ENCODE peak calls at places on chromosomes 1 and 21, in six cellular contexts. U, W, R, C, A and Q are unnamed samples.

GRCh38 chr1:164635784-164636729 is 77.1 kb downstream of the PBX1 start:
- DNase-seq in U (no peak), W (no peak), R (no peak), C (no peak), A (no peak), Q (no peak)

GRCh38 chr1:58909162-58909560 is 125.3 kb upstream of the JUN start:
- DNase-seq in U (no peak), W (no peak), R (no peak), C (no peak), A (no peak), Q (peak; percentile 89)

GRCh38 chr1:157994704-157995540 is 1.5 kb downstream of the KIRREL1 start:
- DNase-seq in U (no peak), W (no peak), R (no peak), C (no peak), A (no peak), Q (peak; percentile 51)

GRCh38 chr1:174626031-174627020 is 178.6 kb downstream of the GPR52 start:
- DNase-seq in U (no peak), W (no peak), R (peak; percentile 16), C (no peak), A (no peak), Q (no peak)

GRCh38 chr1:207124389-207124788 is 20.4 kb downstream of the C4BPA start:
- DNase-seq in U (no peak), W (no peak), R (no peak), C (no peak), A (no peak), Q (no peak)

GRCh38 chr1:12518956-12519707 is 98.9 kb downstream of the DHRS3 start:
- DNase-seq in U (no peak), W (no peak), R (no peak), C (no peak), A (no peak), Q (peak; percentile 49)

GRCh38 chr1:246213036-246213435 is 294.0 kb downstream of the SMYD3 start:
- DNase-seq in U (no peak), W (no peak), R (no peak), C (no peak), A (no peak), Q (no peak)

GRCh38 chr1:36023098-36023769 is 60.7 kb upstream of the TEKT2 start:
- DNase-seq in U (no peak), W (peak; percentile 90), R (no peak), C (no peak), A (no peak), Q (no peak)

GRCh38 chr1:116125761-116126160 is 14.6 kb downstream of the MAB21L3 start:
- DNase-seq in U (no peak), W (no peak), R (no peak), C (no peak), A (no peak), Q (no peak)

GRCh38 chr21:46092026-46092764 is 5.7 kb upstream of the COL6A2 start:
- DNase-seq in U (no peak), W (no peak), R (no peak), C (no peak), A (no peak), Q (no peak)

GRCh38 chr1:150966011-150966410 is 8.6 kb downstream of the CERS2 start:
- DNase-seq in U (no peak), W (no peak), R (no peak), C (no peak), A (no peak), Q (no peak)

GRCh38 chr21:31554511-31555022 is 104.9 kb upstream of the SOD1 start:
- DNase-seq in U (no peak), W (peak; percentile 46), R (peak; percentile 39), C (no peak), A (no peak), Q (no peak)

GRCh38 chr1:55938376-55938850 is 641.0 kb downstream of the PLPP3 start:
- DNase-seq in U (no peak), W (no peak), R (no peak), C (no peak), A (no peak), Q (no peak)

GRCh38 chr1:202228484-202229122 is 35.0 kb downstream of the LGR6 start:
- DNase-seq in U (no peak), W (no peak), R (no peak), C (no peak), A (no peak), Q (no peak)

GRCh38 chr21:36096398-36097290 is 26.8 kb downstream of the CBR1 start:
- DNase-seq in U (no peak), W (no peak), R (no peak), C (no peak), A (no peak), Q (no peak)

GRCh38 chr1:18352640-18353245 is 128.0 kb upstream of the KLHDC7A start:
- DNase-seq in U (no peak), W (no peak), R (no peak), C (no peak), A (no peak), Q (no peak)

GRCh38 chr1:9195651-9196050 is 38.9 kb upstream of the H6PD start:
- DNase-seq in U (no peak), W (no peak), R (no peak), C (no peak), A (no peak), Q (no peak)

GRCh38 chr1:170857955-170858354 is 77.4 kb upstream of the MROH9 start:
- DNase-seq in U (no peak), W (no peak), R (no peak), C (no peak), A (no peak), Q (no peak)

GRCh38 chr1:30268923-30269666 is 454.3 kb downstream of the MATN1 start:
- DNase-seq in U (no peak), W (no peak), R (no peak), C (no peak), A (no peak), Q (no peak)

GRCh38 chr1:12544992-12545391 is 73.0 kb downstream of the DHRS3 start:
- DNase-seq in U (no peak), W (no peak), R (no peak), C (no peak), A (no peak), Q (peak; percentile 85)

GRCh38 chr1:159900755-159901335 is 880 bp upstream of the CFAP45 start:
- DNase-seq in U (no peak), W (no peak), R (no peak), C (no peak), A (no peak), Q (no peak)
- H2AFZ ChIP-seq in U (peak overlapping the region; percentile 88), W (no peak overlapping the region), R (no peak overlapping the region), C (no peak overlapping the region), A (no peak overlapping the region), Q (no peak overlapping the region)

GRCh38 chr1:162774007-162774406 is 16.5 kb upstream of the HSD17B7 start:
- DNase-seq in U (no peak), W (no peak), R (no peak), C (no peak), A (no peak), Q (no peak)

DNA sequence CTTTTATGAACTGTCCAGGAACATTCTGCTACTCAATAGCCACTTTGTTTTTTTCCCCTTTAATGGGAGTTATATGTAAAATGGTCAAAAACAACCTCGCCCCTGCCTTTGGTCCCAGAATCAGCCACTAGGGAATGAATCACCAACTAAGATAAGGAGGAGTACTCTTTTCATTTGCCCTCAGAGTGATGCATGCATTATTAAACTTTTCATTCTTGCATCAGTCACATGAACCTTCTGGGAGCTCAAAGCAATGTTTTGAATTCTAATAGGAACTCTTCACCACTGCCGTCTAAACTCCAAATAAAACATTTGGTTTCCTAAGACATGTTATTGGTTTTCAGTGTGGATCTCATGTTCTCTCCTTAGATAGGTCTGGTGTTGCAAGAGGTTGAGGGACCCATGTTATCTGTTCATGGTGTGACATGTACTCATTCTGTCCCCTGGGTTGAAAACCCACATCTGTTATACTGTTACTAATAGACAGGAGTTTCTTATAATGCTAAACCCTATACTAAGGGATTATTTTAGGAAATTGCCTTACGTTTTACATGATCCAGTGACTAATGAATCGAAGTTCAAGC is 17.8 kb upstream of the HSD17B7 start:
- DNase-seq in U (no peak), W (no peak), R (no peak), C (no peak), A (no peak), Q (no peak)
- TF ChIP-seq MAX in U (no peak), W (no peak), R (no peak), C (no peak), A (no peak), Q (no peak)

GRCh38 chr21:42025392-42026071 is 15.4 kb upstream of the ZBTB21 start:
- DNase-seq in U (no peak), W (no peak), R (no peak), C (no peak), A (no peak), Q (no peak)

GRCh38 chr21:42022906-42023305 is 12.7 kb upstream of the ZBTB21 start:
- DNase-seq in U (no peak), W (no peak), R (no peak), C (no peak), A (no peak), Q (no peak)

GRCh38 chr21:42021751-42022430 is 11.7 kb upstream of the ZBTB21 start:
- DNase-seq in U (no peak), W (no peak), R (no peak), C (peak; percentile 66), A (no peak), Q (no peak)

GRCh38 chr21:42026072-42026415 is 15.9 kb upstream of the ZBTB21 start:
- DNase-seq in U (no peak), W (no peak), R (no peak), C (no peak), A (no peak), Q (no peak)

DNA sequence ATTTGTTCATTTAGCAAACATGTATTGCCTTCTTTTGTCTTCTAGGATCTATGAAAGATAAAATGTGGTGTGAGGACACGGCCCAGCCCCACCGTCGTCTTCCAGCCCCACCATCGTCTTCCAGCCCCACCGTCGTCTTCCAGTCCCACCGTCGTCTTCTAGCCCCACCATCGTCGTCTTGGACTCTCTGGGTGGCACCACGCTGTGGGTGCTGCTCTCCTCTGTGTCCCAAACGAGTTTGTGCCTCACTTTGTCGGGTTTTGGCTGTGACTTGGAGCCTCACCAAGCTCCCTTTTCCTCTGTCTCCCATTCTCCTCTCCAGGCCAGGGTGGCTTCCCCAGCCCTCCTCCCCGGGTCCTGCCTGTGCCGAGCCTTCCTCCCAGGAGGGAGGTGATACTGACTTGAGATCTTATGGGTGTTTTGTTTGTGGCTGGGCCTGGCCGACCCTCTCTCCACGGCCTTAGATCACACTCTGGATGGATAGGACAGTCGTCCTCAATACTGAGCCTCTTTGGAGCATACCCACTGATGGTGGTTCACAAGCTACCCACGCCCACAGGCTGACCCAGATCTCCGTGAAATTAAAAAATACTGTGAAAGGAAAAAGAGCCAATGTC is 14.2 kb upstream of the ZBTB21 start:
- DNase-seq in U (no peak), W (no peak), R (no peak), C (no peak), A (no peak), Q (no peak)
- H3K4me3 ChIP-seq in U (no peak overlapping the region), W (no peak overlapping the region), R (no peak overlapping the region), C (no peak overlapping the region), A (no peak overlapping the region), Q (no peak overlapping the region)

GRCh38 chr1:28927442-28928305 is 13.3 kb downstream of the EPB41 start:
- DNase-seq in U (no peak), W (peak; percentile 21), R (no peak), C (peak; percentile 22), A (no peak), Q (peak; percentile 47)
- H2AFZ ChIP-seq in U (no peak overlapping the region), W (peak overlapping the region; percentile 9), R (no peak overlapping the region), C (no peak overlapping the region), A (no peak overlapping the region), Q (peak overlapping the region; percentile 31)